ENCODE peak calls at places on chromosome 3, in five cellular contexts. S is astrocyte; D is KBM-7; C is CD4-positive, alpha-beta T cell; N is AG09309. M is an unnamed sample.
A peak's percentile ranks its signal among the peaks of the same experiment; 100 is the strongest.

GRCh38 chr3:31701286-31701685 is 168.6 kb downstream of the STT3B start:
- DNase-seq in C (no peak), D (no peak), N (no peak), S (no peak), M (no peak)

GRCh38 chr3:20320489-20320888 is 134.5 kb upstream of the SGO1 start:
- DNase-seq in C (no peak), D (no peak), N (no peak), S (no peak), M (no peak)

GRCh38 chr3:133568294-133569014 is 5.0 kb upstream of the CDV3 start:
- DNase-seq in S (peak; percentile 96), C (no peak), N (peak; percentile 66), D (no peak), M (peak; percentile 84)

GRCh38 chr3:40432793-40433192 is 24.3 kb upstream of the RPL14 start:
- DNase-seq in D (no peak), C (no peak), S (no peak), N (no peak), M (no peak)

GRCh38 chr3:69231929-69232437 is 109.6 kb upstream of the LMOD3 start:
- DNase-seq in N (no peak), D (no peak), C (no peak), S (peak; percentile 51), M (peak; percentile 49)

GRCh38 chr3:30472090-30472489 is 134.3 kb upstream of the TGFBR2 start:
- DNase-seq in S (no peak), C (no peak), D (no peak), N (no peak), M (no peak)

GRCh38 chr3:153852355-153852754 is 268.8 kb upstream of the ARHGEF26 start:
- DNase-seq in D (no peak), N (no peak), S (no peak), C (no peak), M (no peak)

GRCh38 chr3:35639251-35640185 is at the start of gene ARPP21:
- DNase-seq in C (no peak), S (peak; percentile 5), D (no peak), N (no peak), M (peak; percentile 34)

GRCh38 chr3:177131927-177132636 is 65.2 kb downstream of the TBL1XR1 start:
- DNase-seq in N (no peak), S (no peak), D (no peak), C (no peak), M (no peak)

GRCh38 chr3:55007971-55008370 is 80.1 kb upstream of the LRTM1 start:
- DNase-seq in N (no peak), C (no peak), D (no peak), S (no peak), M (no peak)

M was measured in brain microvascular endothelial cell.